ENCODE peak calls at places on chromosomes 13 and 19, in nine cellular contexts. S is brain microvascular endothelial cell, A is OCI-LY7, D is ascending aorta, Z is colonic mucosa, V is PC-9, H is uterus, N is AG09309, M is adrenal gland. Y is an unnamed sample.

GRCh38 chr19:6101991-6102390 is 8.3 kb downstream of the RFX2 start:
- DNase-seq in Z (no peak), S (no peak), A (no peak), H (no peak), N (no peak), V (no peak), M (no peak), D (no peak), Y (no peak)

GRCh38 chr19:44664976-44665375 is 6.3 kb upstream of the CEACAM19 start:
- DNase-seq in A (no peak), D (no peak), H (no peak), V (no peak), S (no peak), Z (no peak), N (no peak), M (no peak), Y (no peak)

GRCh38 chr13:20799726-20800416 is 26.1 kb upstream of the EEF1AKMT1 start:
- DNase-seq in S (no peak), A (no peak), H (no peak), N (no peak), Z (no peak), V (no peak), M (no peak), D (no peak), Y (no peak)

GRCh38 chr19:6273701-6274601 is 5.8 kb downstream of the MLLT1 start:
- DNase-seq in S (peak; percentile 80), A (no peak), H (peak; percentile 82), Z (peak; percentile 60), V (no peak), N (peak; percentile 87), D (peak; percentile 79), M (peak; percentile 95), Y (peak; percentile 82)

GRCh38 chr19:52369463-52370340 is at the start of gene ZNF880:
- DNase-seq in S (peak; percentile 87), A (no peak), D (peak; percentile 55), M (peak; percentile 94), H (peak; percentile 93), V (peak; percentile 95), N (peak; percentile 46), Z (peak; percentile 95), Y (peak; percentile 93)

GRCh38 chr13:39317284-39317683 is 279.0 kb downstream of the NHLRC3 start:
- DNase-seq in M (peak; percentile 54), H (peak; percentile 66), Z (no peak), V (no peak), N (no peak), D (no peak), S (peak; percentile 29), A (no peak), Y (peak; percentile 59)

GRCh38 chr19:13053761-13054604 is 48.7 kb downstream of the LYL1 start:
- DNase-seq in S (peak; percentile 89), D (no peak), H (peak; percentile 90), Z (peak; percentile 70), A (no peak), V (peak; percentile 93), N (peak; percentile 83), M (peak; percentile 62), Y (peak; percentile 95)

GRCh38 chr19:5963855-5964254 is 14.1 kb downstream of the RANBP3 start:
- DNase-seq in M (no peak), N (no peak), V (no peak), H (no peak), D (no peak), S (no peak), Z (no peak), A (no peak), Y (no peak)

GRCh38 chr13:109422163-109422562 is 364.2 kb downstream of the IRS2 start:
- DNase-seq in M (no peak), A (no peak), V (no peak), Z (no peak), H (no peak), S (no peak), D (no peak), N (no peak), Y (no peak)

GRCh38 chr19:38665950-38666661 is 18.7 kb downstream of the ACTN4 start:
- DNase-seq in S (no peak), Z (no peak), N (no peak), D (no peak), M (peak; percentile 62), H (peak; percentile 87), A (no peak), V (peak; percentile 81), Y (no peak)

GRCh38 chr19:55224038-55224665 is 4.4 kb downstream of the TMEM86B start:
- DNase-seq in A (no peak), Z (no peak), S (no peak), D (no peak), H (no peak), N (no peak), V (no peak), M (no peak), Y (no peak)

GRCh38 chr19:12603714-12604113 is 6.9 kb downstream of the ZNF490 start:
- DNase-seq in S (no peak), Z (no peak), A (peak; percentile 12), N (no peak), D (no peak), M (no peak), V (no peak), H (no peak), Y (peak; percentile 46)

GRCh38 chr19:4063369-4064072 is 3.2 kb downstream of the ZBTB7A start:
- DNase-seq in S (no peak), H (no peak), N (no peak), A (peak; percentile 41), Z (peak; percentile 50), V (no peak), M (peak; percentile 56), D (no peak), Y (no peak)
- H3K4me3 ChIP-seq in S (peak overlapping the region; percentile 78), H (peak overlapping the region; percentile 72), N (peak overlapping the region; percentile 62), A (peak overlapping the region; percentile 98), Z (peak overlapping the region; percentile 72), V (peak overlapping the region; percentile 74), M (peak overlapping the region; percentile 93), D (peak overlapping the region; percentile 84), Y (peak overlapping the region; percentile 69)

GRCh38 chr13:45702869-45703391 is 810 bp downstream of the CBY2 start:
- DNase-seq in N (no peak), M (no peak), H (no peak), D (no peak), A (no peak), V (no peak), Z (no peak), S (no peak), Y (no peak)

GRCh38 chr13:45702088-45702487 is at the start of gene CBY2:
- DNase-seq in H (no peak), S (no peak), N (no peak), M (no peak), A (no peak), Z (no peak), V (no peak), D (no peak), Y (no peak)

GRCh38 chr13:45705145-45705695 is 3.1 kb downstream of the CBY2 start:
- DNase-seq in M (no peak), Z (no peak), V (no peak), H (no peak), A (no peak), S (no peak), D (no peak), N (no peak), Y (no peak)

GRCh38 chr13:45704211-45704739 is 2.2 kb downstream of the CBY2 start:
- DNase-seq in Z (no peak), H (no peak), M (no peak), V (no peak), D (no peak), N (no peak), S (no peak), A (no peak), Y (no peak)

DNA sequence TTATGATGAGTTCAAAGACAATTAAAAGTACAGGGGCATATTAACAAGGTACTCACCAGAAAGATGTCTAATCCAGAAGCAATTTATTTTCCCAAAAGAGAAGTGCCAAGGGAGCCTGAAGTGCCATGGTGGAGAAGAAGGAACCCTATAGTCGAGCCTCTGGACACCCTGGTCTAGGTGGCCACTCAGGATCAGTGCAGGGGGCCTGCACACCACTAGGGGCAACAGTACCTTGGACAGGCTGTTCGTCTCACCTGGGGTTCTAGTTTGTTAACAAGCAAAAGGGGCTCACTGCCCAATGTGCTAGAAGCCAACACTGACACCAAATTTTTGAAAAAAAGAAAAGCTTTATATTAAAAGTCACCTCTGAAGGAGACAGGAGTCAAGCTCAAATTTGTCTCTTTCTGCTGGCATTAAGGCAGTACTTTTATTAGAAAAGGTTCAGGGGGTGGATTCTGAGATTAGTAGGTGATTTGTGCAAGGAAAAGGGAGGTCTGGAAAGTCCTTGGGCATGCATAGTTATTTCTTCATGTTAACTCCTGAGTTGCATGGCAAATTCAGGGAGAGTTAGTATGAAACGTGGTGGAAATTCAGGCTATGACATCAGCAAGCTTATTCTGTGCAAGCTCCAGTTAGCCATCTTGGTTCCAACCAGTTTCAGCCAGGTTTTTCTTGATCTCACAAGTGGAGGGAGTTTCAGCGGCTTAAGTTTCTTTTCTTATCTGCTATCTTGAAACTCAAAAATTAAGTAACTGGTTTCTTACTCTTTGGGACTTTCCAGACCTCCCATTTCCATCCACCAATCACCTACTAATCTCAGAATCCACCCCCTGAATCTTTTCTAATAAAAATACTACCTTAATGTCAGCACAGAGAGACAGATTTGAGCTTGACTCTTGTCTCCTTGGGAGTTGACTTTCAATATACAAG is 884 bp upstream of the CBY2 start:
- DNase-seq in H (no peak), V (no peak), S (no peak), M (no peak), N (no peak), A (no peak), Z (no peak), D (no peak), Y (no peak)
- TF ChIP-seq CTCF in H (no peak), V (no peak), S (peak; percentile 36), M (no peak), N (no peak), A (peak; percentile 24), Z (no peak), D (no peak), Y (no peak)

GRCh38 chr13:30408319-30409101 is 13.8 kb upstream of the UBE2L5 start:
- DNase-seq in N (no peak), M (peak; percentile 96), Z (peak; percentile 97), H (peak; percentile 95), A (peak; percentile 88), D (peak; percentile 71), S (peak; percentile 88), V (peak; percentile 79), Y (peak; percentile 91)
- H3K4me3 ChIP-seq in N (peak overlapping the region; percentile 19), M (no peak overlapping the region), Z (peak overlapping the region; percentile 4), H (peak overlapping the region; percentile 28), A (no peak overlapping the region), D (peak overlapping the region; percentile 55), S (peak overlapping the region; percentile 37), V (peak overlapping the region; percentile 37), Y (no peak overlapping the region)

GRCh38 chr19:10292789-10293636 is 3.3 kb downstream of the ICAM5 start:
- DNase-seq in S (no peak), A (no peak), Z (no peak), M (no peak), V (no peak), D (no peak), H (no peak), N (no peak), Y (no peak)

GRCh38 chr19:10294368-10294697 is 4.6 kb downstream of the ICAM5 start:
- DNase-seq in D (no peak), Z (no peak), N (no peak), M (no peak), V (no peak), A (no peak), S (no peak), H (no peak), Y (no peak)

GRCh38 chr19:10295847-10296591 is 6.3 kb downstream of the ICAM5 start:
- DNase-seq in A (no peak), S (no peak), V (no peak), H (no peak), M (no peak), N (no peak), D (no peak), Z (no peak), Y (no peak)

GRCh38 chr19:10293637-10294367 is 4.0 kb downstream of the ICAM5 start:
- DNase-seq in H (no peak), V (no peak), Z (no peak), S (no peak), A (no peak), D (no peak), M (no peak), N (no peak), Y (no peak)

GRCh38 chr19:10295305-10295846 is 5.6 kb downstream of the ICAM5 start:
- DNase-seq in N (no peak), Z (peak; percentile 58), S (no peak), V (no peak), M (no peak), H (no peak), A (peak; percentile 29), D (no peak), Y (no peak)
- TF ChIP-seq CTCF in N (peak; percentile 12), Z (no peak), S (peak; percentile 29), V (no peak), M (no peak), H (no peak), A (no peak), D (no peak), Y (peak; percentile 7)